ENCODE peak calls at places on chromosome 14, in four cellular contexts. R, A, F and T are unnamed samples.

GRCh38 chr14:64580451-64580850 is 30.7 kb downstream of the PPP1R36 start:
- DNase-seq in R (no peak), A (no peak), F (no peak), T (no peak)

GRCh38 chr14:25009891-25010290 is 40.1 kb downstream of the STXBP6 start:
- DNase-seq in R (no peak), A (peak), F (no peak), T (no peak)

GRCh38 chr14:62143235-62143634 is 381.0 kb downstream of the SNAPC1 start:
- DNase-seq in R (peak), A (no peak), F (no peak), T (no peak)

GRCh38 chr14:56102901-56103409 is 15.3 kb upstream of the PELI2 start:
- DNase-seq in R (no peak), A (no peak), F (no peak), T (peak)

GRCh38 chr14:24379907-24380746 is 12.1 kb downstream of the NFATC4 start:
- DNase-seq in R (no peak), A (peak), F (no peak), T (no peak)

GRCh38 chr14:100653409-100653808 is 66.2 kb upstream of the BEGAIN start:
- DNase-seq in R (no peak), A (peak), F (no peak), T (no peak)

GRCh38 chr14:21398901-21399300 is 15.1 kb upstream of the SUPT16H start:
- DNase-seq in R (no peak), A (no peak), F (no peak), T (no peak)

GRCh38 chr14:39342768-39343167 is 89.5 kb downstream of the FBXO33 start:
- DNase-seq in R (peak), A (no peak), F (no peak), T (no peak)

GRCh38 chr14:89407856-89408255 is 9.2 kb downstream of the FOXN3 start:
- DNase-seq in R (no peak), A (no peak), F (no peak), T (no peak)

GRCh38 chr14:51963164-51963733 is 26.1 kb upstream of the RTRAF start:
- DNase-seq in R (no peak), A (no peak), F (no peak), T (no peak)

GRCh38 chr14:70885343-70886014 is 21.8 kb upstream of the PCNX1 start:
- DNase-seq in R (no peak), A (no peak), F (no peak), T (no peak)

GRCh38 chr14:99401624-99402282 is 78.9 kb downstream of the SETD3 start:
- DNase-seq in R (no peak), A (no peak), F (no peak), T (no peak)

GRCh38 chr14:99397698-99398097 is 83.0 kb downstream of the SETD3 start:
- DNase-seq in R (no peak), A (no peak), F (no peak), T (no peak)

GRCh38 chr14:99401196-99401595 is 79.5 kb downstream of the SETD3 start:
- DNase-seq in R (no peak), A (no peak), F (no peak), T (no peak)

GRCh38 chr14:99407416-99407815 is 73.2 kb downstream of the SETD3 start:
- DNase-seq in R (no peak), A (no peak), F (no peak), T (peak)

GRCh38 chr14:99402283-99402648 is 78.4 kb downstream of the SETD3 start:
- DNase-seq in R (no peak), A (no peak), F (no peak), T (no peak)
- H3K27ac ChIP-seq in R (no peak), A (no peak), F (no peak), T (no peak)

GRCh38 chr14:73997108-73997943 is 21.8 kb downstream of the ENTPD5 start:
- DNase-seq in R (no peak), A (no peak), F (no peak), T (no peak)

GRCh38 chr14:73998736-73999135 is 20.4 kb downstream of the ENTPD5 start:
- DNase-seq in R (no peak), A (no peak), F (no peak), T (no peak)

GRCh38 chr14:73995977-73996378 is 23.1 kb downstream of the ENTPD5 start:
- DNase-seq in R (no peak), A (no peak), F (no peak), T (no peak)

GRCh38 chr14:73996731-73997107 is 22.4 kb downstream of the ENTPD5 start:
- DNase-seq in R (no peak), A (no peak), F (no peak), T (no peak)

DNA sequence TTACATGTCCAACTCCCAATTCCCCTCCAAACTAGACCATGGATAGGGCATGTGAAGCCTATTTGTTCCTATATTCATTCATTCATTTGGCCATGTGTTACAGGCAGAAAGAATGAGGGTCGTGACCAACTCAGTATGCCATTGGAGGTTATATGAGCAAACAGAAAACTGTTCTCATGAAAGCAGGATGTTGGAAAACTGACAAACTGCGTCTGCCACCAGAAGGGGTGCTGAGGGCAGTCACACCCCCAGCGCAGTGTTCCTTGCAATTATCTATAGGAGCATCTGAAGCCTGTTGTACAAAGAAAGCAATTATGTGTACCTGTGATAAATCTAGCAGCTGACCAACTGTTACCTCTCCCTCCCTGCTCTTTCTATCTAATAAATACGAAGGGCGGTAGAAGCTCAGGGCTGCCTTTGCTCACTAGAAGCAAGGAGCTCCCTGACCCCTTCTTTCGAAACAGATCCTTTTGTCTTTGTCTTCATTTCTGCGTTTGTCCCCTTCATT is 21.1 kb downstream of the ENTPD5 start:
- DNase-seq in R (no peak), A (no peak), F (no peak), T (no peak)
- H3K9ac ChIP-seq in R (no peak), A (no peak), F (no peak), T (no peak)

GRCh38 chr14:103549361-103550311 is 12.8 kb downstream of the BAG5 start:
- DNase-seq in R (no peak), A (no peak), F (no peak), T (peak)
- H3K4me3 ChIP-seq in R (no peak), A (no peak), F (no peak), T (no peak)

GRCh38 chr14:90630407-90630806 is 185.8 kb downstream of the TTC7B start:
- DNase-seq in R (no peak), A (no peak), F (no peak), T (no peak)

GRCh38 chr14:90628825-90629224 is 187.4 kb downstream of the TTC7B start:
- DNase-seq in R (no peak), A (no peak), F (no peak), T (no peak)

GRCh38 chr14:90626550-90626949 is 189.7 kb downstream of the TTC7B start:
- DNase-seq in R (no peak), A (no peak), F (no peak), T (no peak)

GRCh38 chr14:90627478-90627877 is 188.8 kb downstream of the TTC7B start:
- DNase-seq in R (no peak), A (no peak), F (no peak), T (no peak)

DNA sequence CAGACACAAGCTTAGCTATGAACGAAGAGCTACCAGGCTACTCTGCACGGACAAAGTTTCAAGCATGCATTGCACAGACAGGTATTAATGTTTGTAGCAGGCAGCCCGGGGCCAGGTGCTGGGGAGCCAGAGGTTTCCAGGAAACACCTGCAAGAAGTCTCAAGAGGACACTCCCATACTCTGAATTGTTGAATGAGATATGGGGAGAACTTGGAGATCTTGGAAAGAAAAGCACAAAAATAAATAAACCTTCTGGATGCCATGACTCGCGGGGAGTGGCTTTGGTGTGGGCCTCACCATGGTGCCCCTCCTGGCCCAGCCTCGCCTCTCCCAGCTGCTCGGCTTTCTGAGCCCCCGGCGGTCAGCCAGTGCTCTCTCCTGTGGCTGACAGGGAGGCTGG is 186.8 kb downstream of the TTC7B start:
- DNase-seq in R (no peak), A (no peak), F (no peak), T (no peak)
- H3K27ac ChIP-seq in R (no peak), A (no peak), F (no peak), T (no peak)

DNA sequence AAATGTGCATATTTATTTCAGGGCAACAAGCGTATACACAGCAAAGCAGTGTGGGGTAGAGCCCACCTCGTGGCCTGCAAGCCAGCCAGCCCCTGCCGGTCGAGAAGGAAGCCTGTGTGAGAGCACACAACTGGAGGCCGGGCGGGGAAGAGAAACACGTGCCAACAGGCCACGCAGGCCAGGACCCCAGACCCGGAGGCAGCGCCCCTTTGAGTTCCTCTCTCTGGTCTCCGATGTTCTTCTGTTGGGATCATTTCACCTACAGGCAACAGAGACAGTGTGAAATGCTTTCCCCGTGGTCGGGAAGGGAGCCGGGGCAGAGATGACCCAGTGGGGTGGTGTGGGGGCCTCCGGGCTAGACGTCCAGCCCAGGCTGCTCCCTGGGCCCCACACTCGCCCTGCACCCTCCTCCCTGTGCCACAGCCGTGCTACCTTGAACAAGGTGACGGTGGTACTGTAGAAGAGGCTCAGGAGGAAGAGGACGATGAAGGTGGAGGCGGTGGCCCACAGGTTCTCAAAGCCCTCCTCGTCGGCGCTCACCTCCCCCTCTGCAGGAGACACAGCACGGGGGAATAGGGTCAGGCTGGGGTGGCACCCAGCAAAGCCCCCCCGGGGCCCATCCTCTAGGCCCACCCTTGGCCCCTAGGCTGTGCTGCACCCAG is 325.5 kb downstream of the TMEM121 start:
- DNase-seq in R (no peak), A (no peak), F (no peak), T (no peak)
- H3K9ac ChIP-seq in R (no peak), A (no peak), F (no peak), T (no peak)

GRCh38 chr14:76271371-76271770 is 104.6 kb upstream of the ESRRB start:
- DNase-seq in R (no peak), A (no peak), F (no peak), T (no peak)

GRCh38 chr14:76264384-76264783 is 111.6 kb upstream of the ESRRB start:
- DNase-seq in R (no peak), A (no peak), F (no peak), T (no peak)

GRCh38 chr14:76268013-76268376 is 107.9 kb upstream of the ESRRB start:
- DNase-seq in R (no peak), A (no peak), F (no peak), T (no peak)

GRCh38 chr14:76268700-76269099 is 107.2 kb upstream of the ESRRB start:
- DNase-seq in R (no peak), A (no peak), F (no peak), T (no peak)

GRCh38 chr14:76267322-76268012 is 108.5 kb upstream of the ESRRB start:
- DNase-seq in R (no peak), A (peak), F (no peak), T (peak)
- H3K4me3 ChIP-seq in R (peak), A (no peak), F (no peak), T (peak)

GRCh38 chr14:59297070-59297766 is 108.8 kb downstream of the DAAM1 start:
- DNase-seq in R (no peak), A (no peak), F (no peak), T (no peak)
- H3K27ac ChIP-seq in R (no peak), A (no peak), F (no peak), T (no peak)